ENCODE peak calls at places on chromosomes 2 and 18, in six cellular contexts. One of them, this sample, is unnamed.

GRCh38 chr2:220504890-220505564 is 877.6 kb downstream of the SLC4A3 start:
- DNase-seq in central memory CD4-positive, alpha-beta T cell: no peak
- DNase-seq in activated CD8-positive, alpha-beta memory T cell treated with anti-CD3 and anti-CD28 coated beads, Interleukin-2, amount 50 U/mL, for 48 hours: no peak
- DNase-seq in posterior cingulate gyrus: no peak
- DNase-seq in DMS 273 treated with DMSO at 0.1 percent for 48 hours: no peak
- DNase-seq in NCI-H1436: peak
- DNase-seq in this sample: peak

GRCh38 chr18:62808116-62808515 is 92.8 kb downstream of the PHLPP1 start:
- DNase-seq in DMS 273 treated with DMSO at 0.1 percent for 48 hours: no peak
- DNase-seq in NCI-H1436: no peak
- DNase-seq in central memory CD4-positive, alpha-beta T cell: no peak
- DNase-seq in activated CD8-positive, alpha-beta memory T cell treated with anti-CD3 and anti-CD28 coated beads, Interleukin-2, amount 50 U/mL, for 48 hours: no peak
- DNase-seq in posterior cingulate gyrus: no peak
- DNase-seq in this sample: no peak

GRCh38 chr2:30332791-30333453 is 101.6 kb downstream of the LBH start:
- DNase-seq in activated CD8-positive, alpha-beta memory T cell treated with anti-CD3 and anti-CD28 coated beads, Interleukin-2, amount 50 U/mL, for 48 hours: no peak
- DNase-seq in DMS 273 treated with DMSO at 0.1 percent for 48 hours: no peak
- DNase-seq in central memory CD4-positive, alpha-beta T cell: no peak
- DNase-seq in posterior cingulate gyrus: no peak
- DNase-seq in NCI-H1436: no peak
- DNase-seq in this sample: no peak

GRCh38 chr2:25606892-25607291 is 66.5 kb downstream of the DTNB start:
- DNase-seq in NCI-H1436: peak
- DNase-seq in DMS 273 treated with DMSO at 0.1 percent for 48 hours: no peak
- DNase-seq in activated CD8-positive, alpha-beta memory T cell treated with anti-CD3 and anti-CD28 coated beads, Interleukin-2, amount 50 U/mL, for 48 hours: no peak
- DNase-seq in posterior cingulate gyrus: no peak
- DNase-seq in central memory CD4-positive, alpha-beta T cell: peak
- DNase-seq in this sample: no peak

GRCh38 chr18:26059357-26059756 is 31.1 kb downstream of the SS18 start:
- DNase-seq in activated CD8-positive, alpha-beta memory T cell treated with anti-CD3 and anti-CD28 coated beads, Interleukin-2, amount 50 U/mL, for 48 hours: no peak
- DNase-seq in NCI-H1436: no peak
- DNase-seq in posterior cingulate gyrus: no peak
- DNase-seq in central memory CD4-positive, alpha-beta T cell: no peak
- DNase-seq in DMS 273 treated with DMSO at 0.1 percent for 48 hours: no peak
- DNase-seq in this sample: no peak

GRCh38 chr2:77121518-77121917 is 400.7 kb downstream of the LRRTM4 start:
- DNase-seq in posterior cingulate gyrus: no peak
- DNase-seq in NCI-H1436: no peak
- DNase-seq in DMS 273 treated with DMSO at 0.1 percent for 48 hours: no peak
- DNase-seq in activated CD8-positive, alpha-beta memory T cell treated with anti-CD3 and anti-CD28 coated beads, Interleukin-2, amount 50 U/mL, for 48 hours: no peak
- DNase-seq in central memory CD4-positive, alpha-beta T cell: no peak
- DNase-seq in this sample: no peak

GRCh38 chr2:101558740-101559508 is 84.0 kb upstream of the RFX8 start:
- DNase-seq in central memory CD4-positive, alpha-beta T cell: no peak
- DNase-seq in activated CD8-positive, alpha-beta memory T cell treated with anti-CD3 and anti-CD28 coated beads, Interleukin-2, amount 50 U/mL, for 48 hours: no peak
- DNase-seq in posterior cingulate gyrus: no peak
- DNase-seq in DMS 273 treated with DMSO at 0.1 percent for 48 hours: no peak
- DNase-seq in NCI-H1436: no peak
- DNase-seq in this sample: no peak

GRCh38 chr18:35603528-35603927 is 22.0 kb downstream of the GALNT1 start:
- DNase-seq in DMS 273 treated with DMSO at 0.1 percent for 48 hours: no peak
- DNase-seq in activated CD8-positive, alpha-beta memory T cell treated with anti-CD3 and anti-CD28 coated beads, Interleukin-2, amount 50 U/mL, for 48 hours: no peak
- DNase-seq in posterior cingulate gyrus: no peak
- DNase-seq in NCI-H1436: no peak
- DNase-seq in central memory CD4-positive, alpha-beta T cell: no peak
- DNase-seq in this sample: no peak

GRCh38 chr2:127170452-127171197 is 49.5 kb downstream of the CYP27C1 start:
- DNase-seq in activated CD8-positive, alpha-beta memory T cell treated with anti-CD3 and anti-CD28 coated beads, Interleukin-2, amount 50 U/mL, for 48 hours: no peak
- DNase-seq in central memory CD4-positive, alpha-beta T cell: no peak
- DNase-seq in NCI-H1436: no peak
- DNase-seq in posterior cingulate gyrus: no peak
- DNase-seq in DMS 273 treated with DMSO at 0.1 percent for 48 hours: no peak
- DNase-seq in this sample: no peak

GRCh38 chr2:30662268-30663131 is 144.7 kb downstream of the CAPN13 start:
- DNase-seq in central memory CD4-positive, alpha-beta T cell: no peak
- DNase-seq in NCI-H1436: no peak
- DNase-seq in activated CD8-positive, alpha-beta memory T cell treated with anti-CD3 and anti-CD28 coated beads, Interleukin-2, amount 50 U/mL, for 48 hours: no peak
- DNase-seq in DMS 273 treated with DMSO at 0.1 percent for 48 hours: no peak
- DNase-seq in posterior cingulate gyrus: no peak
- DNase-seq in this sample: peak

GRCh38 chr18:21004721-21005120 is 106.9 kb downstream of the ROCK1 start:
- DNase-seq in NCI-H1436: no peak
- DNase-seq in central memory CD4-positive, alpha-beta T cell: no peak
- DNase-seq in activated CD8-positive, alpha-beta memory T cell treated with anti-CD3 and anti-CD28 coated beads, Interleukin-2, amount 50 U/mL, for 48 hours: no peak
- DNase-seq in DMS 273 treated with DMSO at 0.1 percent for 48 hours: no peak
- DNase-seq in posterior cingulate gyrus: no peak
- DNase-seq in this sample: no peak

GRCh38 chr2:221133941-221134340 is 438.2 kb downstream of the EPHA4 start:
- DNase-seq in activated CD8-positive, alpha-beta memory T cell treated with anti-CD3 and anti-CD28 coated beads, Interleukin-2, amount 50 U/mL, for 48 hours: no peak
- DNase-seq in NCI-H1436: no peak
- DNase-seq in DMS 273 treated with DMSO at 0.1 percent for 48 hours: no peak
- DNase-seq in central memory CD4-positive, alpha-beta T cell: no peak
- DNase-seq in posterior cingulate gyrus: no peak
- DNase-seq in this sample: no peak

GRCh38 chr18:7683753-7684152 is 116.6 kb downstream of the PTPRM start:
- DNase-seq in central memory CD4-positive, alpha-beta T cell: no peak
- DNase-seq in NCI-H1436: no peak
- DNase-seq in DMS 273 treated with DMSO at 0.1 percent for 48 hours: no peak
- DNase-seq in activated CD8-positive, alpha-beta memory T cell treated with anti-CD3 and anti-CD28 coated beads, Interleukin-2, amount 50 U/mL, for 48 hours: no peak
- DNase-seq in posterior cingulate gyrus: no peak
- DNase-seq in this sample: no peak

This sample was measured in NCI-H2081 treated with DMSO at 0.1 percent for 48 hours.